ENCODE peak calls at places on chromosome 20, in six cellular contexts. One of them, this sample, is unnamed.
A peak's percentile ranks its signal among the peaks of the same experiment; 100 is the strongest.

GRCh38 chr20:51457281-51457932 is 85.1 kb downstream of the NFATC2 start:
- DNase-seq in thoracic aorta: no peak
- DNase-seq in DND-41: no peak
- DNase-seq in retinal pigment epithelial cell: no peak
- DNase-seq in tibial artery: peak; percentile 58
- DNase-seq in Peyer's patch: peak; percentile 39
- DNase-seq in this sample: peak; percentile 19

GRCh38 chr20:34536798-34537394 is 20.7 kb downstream of the DYNLRB1 start:
- DNase-seq in thoracic aorta: no peak
- DNase-seq in retinal pigment epithelial cell: no peak
- DNase-seq in Peyer's patch: peak; percentile 35
- DNase-seq in DND-41: peak; percentile 20
- DNase-seq in tibial artery: peak; percentile 37
- DNase-seq in this sample: no peak

GRCh38 chr20:62821726-62822210 is 4.9 kb downstream of the COL9A3 start:
- DNase-seq in thoracic aorta: no peak
- DNase-seq in tibial artery: no peak
- DNase-seq in DND-41: no peak
- DNase-seq in Peyer's patch: no peak
- DNase-seq in retinal pigment epithelial cell: no peak
- DNase-seq in this sample: no peak

GRCh38 chr20:37521091-37521771 is at the start of gene NNAT:
- DNase-seq in Peyer's patch: no peak
- DNase-seq in DND-41: no peak
- DNase-seq in retinal pigment epithelial cell: no peak
- DNase-seq in tibial artery: no peak
- DNase-seq in thoracic aorta: no peak
- DNase-seq in this sample: no peak

GRCh38 chr20:32333181-32333987 is 24.7 kb upstream of the ASXL1 start:
- DNase-seq in thoracic aorta: no peak
- DNase-seq in retinal pigment epithelial cell: no peak
- DNase-seq in DND-41: no peak
- DNase-seq in Peyer's patch: no peak
- DNase-seq in tibial artery: no peak
- DNase-seq in this sample: no peak

GRCh38 chr20:16947346-16947943 is 199.3 kb downstream of the OTOR start:
- DNase-seq in retinal pigment epithelial cell: no peak
- DNase-seq in Peyer's patch: no peak
- DNase-seq in DND-41: no peak
- DNase-seq in tibial artery: no peak
- DNase-seq in thoracic aorta: no peak
- DNase-seq in this sample: no peak

GRCh38 chr20:8523684-8524083 is 391.6 kb downstream of the PLCB1 start:
- DNase-seq in DND-41: no peak
- DNase-seq in Peyer's patch: no peak
- DNase-seq in tibial artery: no peak
- DNase-seq in thoracic aorta: no peak
- DNase-seq in retinal pigment epithelial cell: no peak
- DNase-seq in this sample: no peak

GRCh38 chr20:57548177-57549058 is 12.5 kb upstream of the PCK1 start:
- DNase-seq in Peyer's patch: no peak
- DNase-seq in DND-41: no peak
- DNase-seq in thoracic aorta: no peak
- DNase-seq in retinal pigment epithelial cell: no peak
- DNase-seq in tibial artery: no peak
- DNase-seq in this sample: peak; percentile 53

GRCh38 chr20:24634855-24635254 is 165.4 kb downstream of the SYNDIG1 start:
- DNase-seq in retinal pigment epithelial cell: peak; percentile 18
- DNase-seq in DND-41: no peak
- DNase-seq in Peyer's patch: no peak
- DNase-seq in tibial artery: no peak
- DNase-seq in thoracic aorta: no peak
- DNase-seq in this sample: peak; percentile 31

GRCh38 chr20:63054695-63055240 is 48.0 kb upstream of the BHLHE23 start:
- DNase-seq in tibial artery: peak; percentile 13
- DNase-seq in Peyer's patch: no peak
- DNase-seq in thoracic aorta: no peak
- DNase-seq in DND-41: no peak
- DNase-seq in retinal pigment epithelial cell: no peak
- DNase-seq in this sample: no peak

GRCh38 chr20:59207742-59208357 is 44.2 kb downstream of the ZNF831 start:
- DNase-seq in Peyer's patch: peak; percentile 86
- DNase-seq in thoracic aorta: no peak
- DNase-seq in tibial artery: no peak
- DNase-seq in DND-41: peak; percentile 47
- DNase-seq in retinal pigment epithelial cell: no peak
- DNase-seq in this sample: no peak

GRCh38 chr20:63124092-63124781 is 91.7 kb downstream of the YTHDF1 start:
- DNase-seq in Peyer's patch: no peak
- DNase-seq in tibial artery: no peak
- DNase-seq in retinal pigment epithelial cell: no peak
- DNase-seq in DND-41: no peak
- DNase-seq in thoracic aorta: no peak
- DNase-seq in this sample: no peak

GRCh38 chr20:641516-641913 is 11.5 kb downstream of the SRXN1 start:
- DNase-seq in thoracic aorta: no peak
- DNase-seq in DND-41: no peak
- DNase-seq in Peyer's patch: no peak
- DNase-seq in retinal pigment epithelial cell: no peak
- DNase-seq in tibial artery: no peak
- DNase-seq in this sample: no peak

GRCh38 chr20:1165521-1165920 is 19.3 kb downstream of the TMEM74B start:
- DNase-seq in retinal pigment epithelial cell: no peak
- DNase-seq in thoracic aorta: no peak
- DNase-seq in tibial artery: no peak
- DNase-seq in DND-41: no peak
- DNase-seq in Peyer's patch: no peak
- DNase-seq in this sample: no peak

GRCh38 chr20:56428881-56429280 is 16.8 kb downstream of the CASS4 start:
- DNase-seq in Peyer's patch: no peak
- DNase-seq in retinal pigment epithelial cell: no peak
- DNase-seq in DND-41: no peak
- DNase-seq in thoracic aorta: no peak
- DNase-seq in tibial artery: no peak
- DNase-seq in this sample: no peak
- TF ChIP-seq CTCF in Peyer's patch: no peak
- TF ChIP-seq CTCF in retinal pigment epithelial cell: no peak
- TF ChIP-seq CTCF in DND-41: no peak
- TF ChIP-seq CTCF in thoracic aorta: no peak
- TF ChIP-seq CTCF in tibial artery: no peak
- TF ChIP-seq CTCF in this sample: no peak

GRCh38 chr20:45181639-45182038 is 6.9 kb downstream of the PI3 start:
- DNase-seq in thoracic aorta: no peak
- DNase-seq in tibial artery: no peak
- DNase-seq in Peyer's patch: no peak
- DNase-seq in retinal pigment epithelial cell: no peak
- DNase-seq in DND-41: no peak
- DNase-seq in this sample: no peak
- H3K4me3 ChIP-seq in thoracic aorta: no peak overlapping the region
- H3K4me3 ChIP-seq in tibial artery: no peak overlapping the region
- H3K4me3 ChIP-seq in Peyer's patch: no peak overlapping the region
- H3K4me3 ChIP-seq in retinal pigment epithelial cell: no peak overlapping the region
- H3K4me3 ChIP-seq in DND-41: no peak overlapping the region
- H3K4me3 ChIP-seq in this sample: no peak overlapping the region

GRCh38 chr20:44382641-44383040 is 27.1 kb downstream of the HNF4A start:
- DNase-seq in DND-41: no peak
- DNase-seq in retinal pigment epithelial cell: no peak
- DNase-seq in thoracic aorta: no peak
- DNase-seq in Peyer's patch: no peak
- DNase-seq in tibial artery: no peak
- DNase-seq in this sample: no peak

GRCh38 chr20:44389871-44390270 is 34.4 kb downstream of the HNF4A start:
- DNase-seq in tibial artery: no peak
- DNase-seq in Peyer's patch: no peak
- DNase-seq in thoracic aorta: no peak
- DNase-seq in DND-41: no peak
- DNase-seq in retinal pigment epithelial cell: no peak
- DNase-seq in this sample: no peak

GRCh38 chr20:44390280-44390679 is 34.8 kb downstream of the HNF4A start:
- DNase-seq in tibial artery: no peak
- DNase-seq in retinal pigment epithelial cell: no peak
- DNase-seq in DND-41: no peak
- DNase-seq in Peyer's patch: no peak
- DNase-seq in thoracic aorta: no peak
- DNase-seq in this sample: no peak

GRCh38 chr20:44388466-44389023 is 33.0 kb downstream of the HNF4A start:
- DNase-seq in thoracic aorta: no peak
- DNase-seq in tibial artery: peak; percentile 49
- DNase-seq in retinal pigment epithelial cell: no peak
- DNase-seq in DND-41: peak; percentile 34
- DNase-seq in Peyer's patch: peak; percentile 29
- DNase-seq in this sample: no peak

GRCh38 chr20:44384423-44385027 is 29.0 kb downstream of the HNF4A start:
- DNase-seq in tibial artery: peak; percentile 88
- DNase-seq in retinal pigment epithelial cell: no peak
- DNase-seq in thoracic aorta: peak; percentile 45
- DNase-seq in DND-41: peak; percentile 83
- DNase-seq in Peyer's patch: peak; percentile 86
- DNase-seq in this sample: no peak
- TF ChIP-seq CTCF in tibial artery: peak; percentile 70
- TF ChIP-seq CTCF in retinal pigment epithelial cell: peak; percentile 95
- TF ChIP-seq CTCF in thoracic aorta: peak; percentile 68
- TF ChIP-seq CTCF in DND-41: peak; percentile 98
- TF ChIP-seq CTCF in Peyer's patch: peak; percentile 43
- TF ChIP-seq CTCF in this sample: peak; percentile 93

GRCh38 chr20:2557873-2558580 is 21.7 kb downstream of the TMC2 start:
- DNase-seq in DND-41: no peak
- DNase-seq in tibial artery: no peak
- DNase-seq in thoracic aorta: no peak
- DNase-seq in retinal pigment epithelial cell: no peak
- DNase-seq in Peyer's patch: no peak
- DNase-seq in this sample: no peak
- H3K4me3 ChIP-seq in DND-41: no peak overlapping the region
- H3K4me3 ChIP-seq in tibial artery: no peak overlapping the region
- H3K4me3 ChIP-seq in thoracic aorta: no peak overlapping the region
- H3K4me3 ChIP-seq in retinal pigment epithelial cell: no peak overlapping the region
- H3K4me3 ChIP-seq in Peyer's patch: no peak overlapping the region
- H3K4me3 ChIP-seq in this sample: no peak overlapping the region

GRCh38 chr20:48340915-48341314 is 486.9 kb downstream of the PREX1 start:
- DNase-seq in thoracic aorta: no peak
- DNase-seq in tibial artery: no peak
- DNase-seq in DND-41: no peak
- DNase-seq in retinal pigment epithelial cell: no peak
- DNase-seq in Peyer's patch: no peak
- DNase-seq in this sample: no peak

GRCh38 chr20:48339986-48340884 is 487.6 kb downstream of the PREX1 start:
- DNase-seq in thoracic aorta: no peak
- DNase-seq in Peyer's patch: peak; percentile 34
- DNase-seq in tibial artery: no peak
- DNase-seq in DND-41: peak; percentile 36
- DNase-seq in retinal pigment epithelial cell: no peak
- DNase-seq in this sample: no peak

GRCh38 chr20:48338717-48339116 is 489.1 kb downstream of the PREX1 start:
- DNase-seq in thoracic aorta: no peak
- DNase-seq in tibial artery: no peak
- DNase-seq in Peyer's patch: no peak
- DNase-seq in retinal pigment epithelial cell: no peak
- DNase-seq in DND-41: no peak
- DNase-seq in this sample: no peak

GRCh38 chr20:48339147-48339985 is 488.4 kb downstream of the PREX1 start:
- DNase-seq in Peyer's patch: peak; percentile 22
- DNase-seq in DND-41: no peak
- DNase-seq in retinal pigment epithelial cell: peak; percentile 42
- DNase-seq in tibial artery: no peak
- DNase-seq in thoracic aorta: no peak
- DNase-seq in this sample: peak; percentile 19

GRCh38 chr20:48342822-48343513 is 484.8 kb downstream of the PREX1 start:
- DNase-seq in thoracic aorta: no peak
- DNase-seq in retinal pigment epithelial cell: no peak
- DNase-seq in tibial artery: no peak
- DNase-seq in Peyer's patch: no peak
- DNase-seq in DND-41: no peak
- DNase-seq in this sample: no peak
- TF ChIP-seq CTCF in thoracic aorta: no peak
- TF ChIP-seq CTCF in retinal pigment epithelial cell: no peak
- TF ChIP-seq CTCF in tibial artery: no peak
- TF ChIP-seq CTCF in Peyer's patch: no peak
- TF ChIP-seq CTCF in DND-41: no peak
- TF ChIP-seq CTCF in this sample: no peak

DNA sequence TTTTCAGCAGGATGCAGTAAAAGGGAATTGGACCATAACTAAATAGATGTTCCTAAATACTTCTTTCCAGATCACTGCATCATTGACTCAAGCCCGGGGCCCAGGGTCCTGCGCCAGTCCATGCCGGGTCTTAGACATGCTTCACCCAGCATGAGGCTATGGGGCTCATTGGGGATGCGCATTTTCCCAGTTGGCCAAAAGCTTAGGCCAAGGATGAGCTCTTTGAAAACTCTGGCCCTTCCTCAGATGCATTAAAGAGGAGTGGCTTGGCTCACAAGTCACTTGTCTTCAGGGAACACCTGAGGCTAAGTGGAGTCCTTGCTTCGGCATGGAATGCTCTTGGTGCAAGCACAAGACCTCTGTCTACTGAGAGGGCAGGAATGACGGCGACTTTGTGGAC is 81.5 kb upstream of the CDH4 start:
- DNase-seq in tibial artery: no peak
- DNase-seq in retinal pigment epithelial cell: no peak
- DNase-seq in thoracic aorta: no peak
- DNase-seq in Peyer's patch: no peak
- DNase-seq in DND-41: no peak
- DNase-seq in this sample: no peak
- H3K4me3 ChIP-seq in tibial artery: no peak overlapping the region
- H3K4me3 ChIP-seq in retinal pigment epithelial cell: no peak overlapping the region
- H3K4me3 ChIP-seq in thoracic aorta: no peak overlapping the region
- H3K4me3 ChIP-seq in Peyer's patch: no peak overlapping the region
- H3K4me3 ChIP-seq in DND-41: no peak overlapping the region
- H3K4me3 ChIP-seq in this sample: no peak overlapping the region